ENCODE peak calls at places on chromosomes 5 and 9, in six cellular contexts. H, C, Z, B, W and U are unnamed samples.

GRCh38 chr9:33250458-33250995 is 10.6 kb downstream of the SPINK4 start:
- DNase-seq in H (no peak), C (no peak), Z (no peak), B (no peak), W (no peak), U (peak)

GRCh38 chr9:86321373-86321772 is 32.8 kb downstream of the TUT7 start:
- DNase-seq in H (peak), C (no peak), Z (no peak), B (no peak), W (no peak), U (no peak)

GRCh38 chr9:75455444-75455921 is 367.2 kb downstream of the OSTF1 start:
- DNase-seq in H (peak), C (no peak), Z (no peak), B (no peak), W (no peak), U (no peak)

GRCh38 chr9:15160673-15161072 is 146.3 kb downstream of the TTC39B start:
- DNase-seq in H (peak), C (no peak), Z (no peak), B (no peak), W (no peak), U (no peak)

GRCh38 chr5:12413075-12413474 is 508.8 kb upstream of the CTNND2 start:
- DNase-seq in H (no peak), C (no peak), Z (no peak), B (no peak), W (no peak), U (no peak)

GRCh38 chr5:1523793-1524480 is at the start of gene LPCAT1:
- DNase-seq in H (peak), C (peak), Z (no peak), B (peak), W (peak), U (peak)

GRCh38 chr5:3191585-3191984 is 404.0 kb upstream of the IRX1 start:
- DNase-seq in H (no peak), C (no peak), Z (no peak), B (no peak), W (no peak), U (no peak)

GRCh38 chr5:173205921-173206320 is 29.1 kb downstream of the NKX2-5 start:
- DNase-seq in H (no peak), C (no peak), Z (no peak), B (no peak), W (no peak), U (no peak)

GRCh38 chr9:124008855-124009834 is 2.4 kb upstream of the LHX2 start:
- DNase-seq in H (no peak), C (no peak), Z (no peak), B (no peak), W (peak), U (no peak)